ENCODE peak calls at places on chromosomes 5 and 9, in seven cellular contexts. Z is myocyte; E is HuH-7; X is astrocyte of the cerebellum; Q is central memory CD8-positive, alpha-beta T cell; O is NCI-H345; N is GM13977. D is an unnamed sample.

GRCh38 chr5:128009399-128009798 is 74.2 kb upstream of the SLC12A2 start:
- DNase-seq in Z (no peak), E (no peak), Q (no peak), X (no peak), O (no peak), N (no peak), D (no peak)

GRCh38 chr9:5838884-5839571 is 6.1 kb upstream of the ERMP1 start:
- DNase-seq in O (peak; percentile 13), N (no peak), X (no peak), Q (no peak), Z (peak; percentile 66), E (peak; percentile 70), D (no peak)

GRCh38 chr5:164532226-164532937 is 1027.0 kb downstream of the MAT2B start:
- DNase-seq in N (no peak), Z (no peak), E (no peak), X (no peak), O (no peak), Q (no peak), D (no peak)

GRCh38 chr5:93245226-93245625 is 335.8 kb downstream of the NR2F1-AS1 start:
- DNase-seq in Z (no peak), Q (no peak), O (no peak), E (no peak), N (no peak), X (no peak), D (no peak)

GRCh38 chr9:129483467-129484324 is 137.2 kb downstream of the C9orf50 start:
- DNase-seq in O (peak; percentile 19), Z (peak; percentile 82), X (peak; percentile 70), E (peak; percentile 85), Q (no peak), N (no peak), D (peak; percentile 95)

GRCh38 chr9:137813651-137814415 is 63.7 kb upstream of the CACNA1B start:
- DNase-seq in O (peak; percentile 57), X (no peak), E (no peak), N (no peak), Z (no peak), Q (no peak), D (no peak)

GRCh38 chr9:131733601-131734061 is 6.2 kb downstream of the RAPGEF1 start:
- DNase-seq in X (peak; percentile 95), Q (no peak), Z (peak; percentile 100), N (no peak), O (no peak), E (no peak), D (no peak)

GRCh38 chr5:133241179-133241728 is 189.4 kb downstream of the HSPA4 start:
- DNase-seq in Q (no peak), O (no peak), N (no peak), Z (no peak), X (no peak), E (no peak), D (no peak)

GRCh38 chr9:130193119-130193518 is 20.9 kb downstream of the NCS1 start:
- DNase-seq in X (no peak), O (no peak), E (no peak), Q (no peak), N (no peak), Z (no peak), D (no peak)

GRCh38 chr5:123549256-123549904 is 37.4 kb downstream of the CSNK1G3 start:
- DNase-seq in E (no peak), X (no peak), O (no peak), Q (peak; percentile 33), Z (no peak), N (peak; percentile 16), D (no peak)

GRCh38 chr5:56264417-56265025 is 31.4 kb upstream of the ANKRD55 start:
- DNase-seq in E (peak; percentile 28), O (peak; percentile 16), N (no peak), Z (peak; percentile 55), Q (no peak), X (no peak), D (no peak)

GRCh38 chr9:127509955-127510299 is 58.6 kb downstream of the LRSAM1 start:
- DNase-seq in X (no peak), Z (no peak), E (no peak), N (no peak), Q (no peak), O (no peak), D (peak; percentile 41)

GRCh38 chr5:155983954-155984353 is 343.0 kb upstream of the SGCD start:
- DNase-seq in Q (no peak), N (no peak), O (no peak), E (no peak), Z (no peak), X (no peak), D (no peak)

GRCh38 chr5:174535691-174536090 is 188.7 kb upstream of the MSX2 start:
- DNase-seq in E (no peak), O (no peak), X (no peak), Z (no peak), N (no peak), Q (no peak), D (no peak)

GRCh38 chr5:128378636-128379035 is 159.4 kb downstream of the FBN2 start:
- DNase-seq in O (no peak), Z (no peak), Q (no peak), X (peak; percentile 42), E (no peak), N (no peak), D (no peak)

GRCh38 chr9:13651969-13652663 is 372.6 kb upstream of the MPDZ start:
- DNase-seq in Q (no peak), O (no peak), N (no peak), Z (peak; percentile 71), X (no peak), E (no peak), D (no peak)

GRCh38 chr9:108273988-108274387 is 581.8 kb downstream of the ACTL7B start:
- DNase-seq in Q (no peak), X (no peak), N (no peak), E (no peak), O (no peak), Z (no peak), D (no peak)

GRCh38 chr9:110048976-110049698 is 158.8 kb downstream of the C9orf152 start:
- DNase-seq in X (no peak), Q (no peak), O (peak; percentile 67), Z (peak; percentile 44), E (no peak), N (peak; percentile 22), D (no peak)

GRCh38 chr9:129736334-129736733 is 16.5 kb downstream of the PTGES start:
- DNase-seq in N (no peak), E (no peak), Q (no peak), X (no peak), O (no peak), Z (no peak), D (no peak)

GRCh38 chr5:115607935-115608334 is 5.7 kb upstream of the TICAM2 start:
- DNase-seq in O (no peak), X (no peak), N (no peak), Q (no peak), E (no peak), Z (no peak), D (no peak)

GRCh38 chr5:156396063-156396829 is 69.3 kb downstream of the SGCD start:
- DNase-seq in X (no peak), E (no peak), Q (no peak), O (no peak), Z (peak; percentile 69), N (no peak), D (no peak)

GRCh38 chr9:133910855-133911514 is 81.1 kb downstream of the VAV2 start:
- DNase-seq in N (no peak), E (no peak), Z (no peak), Q (no peak), O (no peak), X (no peak), D (no peak)

GRCh38 chr9:35574578-35575104 is 30.4 kb upstream of the TESK1 start:
- DNase-seq in N (no peak), E (no peak), O (no peak), Q (no peak), X (no peak), Z (no peak), D (no peak)

GRCh38 chr5:155085282-155085990 is 71.9 kb downstream of the KIF4B start:
- DNase-seq in Z (no peak), E (no peak), X (no peak), Q (no peak), O (no peak), N (no peak), D (no peak)

GRCh38 chr9:70924380-70924779 is 197.0 kb downstream of the TRPM3 start:
- DNase-seq in O (no peak), N (no peak), Q (no peak), X (peak; percentile 87), E (no peak), Z (peak; percentile 34), D (no peak)

GRCh38 chr5:140109050-140109817 is 4.7 kb upstream of the PURA start:
- DNase-seq in E (no peak), X (no peak), Q (no peak), O (no peak), Z (no peak), N (no peak), D (peak; percentile 28)

GRCh38 chr5:40441733-40442132 is 238.0 kb upstream of the PTGER4 start:
- DNase-seq in Z (no peak), Q (no peak), N (no peak), X (no peak), E (peak; percentile 44), O (no peak), D (no peak)

GRCh38 chr9:136051568-136052432 is 43.3 kb downstream of the NACC2 start:
- DNase-seq in Z (peak; percentile 78), O (peak; percentile 89), E (peak; percentile 90), N (peak; percentile 43), Q (no peak), X (peak; percentile 80), D (no peak)

GRCh38 chr9:26789959-26790358 is 102.6 kb downstream of the CAAP1 start:
- DNase-seq in Z (peak; percentile 72), O (no peak), X (no peak), N (no peak), E (no peak), Q (no peak), D (no peak)

GRCh38 chr5:176550275-176550831 is 1.2 kb downstream of the CDHR2 start:
- DNase-seq in Q (no peak), N (no peak), X (no peak), E (no peak), Z (no peak), O (no peak), D (no peak)

GRCh38 chr9:137256362-137256761 is 1.2 kb downstream of the NELFB start:
- DNase-seq in Q (no peak), N (no peak), Z (no peak), E (no peak), O (no peak), X (no peak), D (no peak)

GRCh38 chr9:12629091-12629490 is 64.1 kb upstream of the TYRP1 start:
- DNase-seq in X (no peak), E (no peak), Q (no peak), O (no peak), Z (no peak), N (no peak), D (no peak)

GRCh38 chr5:146205499-146206202 is 2.2 kb downstream of the RBM27 start:
- DNase-seq in O (no peak), X (no peak), Z (no peak), Q (no peak), E (no peak), N (peak; percentile 18), D (no peak)

D was measured in ovary.